ENCODE peak calls at places on chromosomes 7 and 10, in six cellular contexts. S is OCI-LY7; C is lung; U is CD8-positive, alpha-beta T cell; H is fibroblast of lung; L is GM23248. F is an unnamed sample. For H3K9me3, H3K4me1 and H3K36me3, the result is how much of the 10 kb centered on the place peaks cover.

GRCh38 chr10:77289790-77290189 is 347.8 kb downstream of the KCNMA1 start:
- DNase-seq in S (no peak), L (no peak), U (no peak), H (no peak), C (no peak), F (no peak)

GRCh38 chr10:91022924-91023707 is 102.2 kb upstream of the ANKRD1 start:
- DNase-seq in L (no peak), U (no peak), H (peak), C (no peak), S (no peak), F (no peak)

GRCh38 chr7:77425151-77426051 is 9.3 kb upstream of the GSAP start:
- DNase-seq in U (no peak), C (no peak), H (peak), L (peak), S (no peak), F (no peak)

GRCh38 chr7:33597181-33597580 is 308.2 kb upstream of the BMPER start:
- DNase-seq in H (no peak), U (no peak), C (no peak), S (no peak), L (no peak), F (no peak)

GRCh38 chr10:79161557-79161956 is 92.8 kb downstream of the ZMIZ1 start:
- DNase-seq in U (no peak), S (no peak), C (no peak), L (peak), H (no peak), F (no peak)

GRCh38 chr7:99143853-99144672 is at the start of gene SMURF1:
- DNase-seq in L (peak), S (peak), C (peak), H (peak), U (peak), F (peak)

GRCh38 chr7:4267326-4268039 is 414.6 kb upstream of the FOXK1 start:
- DNase-seq in U (no peak), H (no peak), L (no peak), C (no peak), S (no peak), F (no peak)

GRCh38 chr10:16009736-16010259 is 149.5 kb upstream of the MINDY3 start:
- DNase-seq in C (no peak), U (no peak), L (no peak), S (no peak), H (no peak), F (no peak)

GRCh38 chr10:547591-548081 is 141.8 kb downstream of the DIP2C start:
- DNase-seq in S (no peak), U (no peak), L (no peak), H (no peak), C (no peak), F (no peak)

GRCh38 chr10:64396105-64396504 is 874.9 kb downstream of the REEP3 start:
- DNase-seq in U (no peak), C (no peak), S (no peak), H (peak), L (peak), F (no peak)

GRCh38 chr7:127741764-127742375 is 89.9 kb downstream of the SND1 start:
- DNase-seq in H (no peak), U (no peak), S (no peak), C (no peak), L (no peak), F (no peak)

GRCh38 chr7:36794689-36795088 is 70.4 kb upstream of the AOAH start:
- DNase-seq in C (no peak), S (no peak), H (no peak), U (no peak), L (no peak), F (no peak)

GRCh38 chr10:77043364-77043763 is 594.2 kb downstream of the KCNMA1 start:
- DNase-seq in H (no peak), U (no peak), L (peak), S (no peak), C (no peak), F (no peak)

GRCh38 chr10:37747081-37747480 is 110.3 kb downstream of the ZNF248 start:
- DNase-seq in U (no peak), S (no peak), L (no peak), H (no peak), C (no peak), F (no peak)

GRCh38 chr10:37748170-37748569 is 109.2 kb downstream of the ZNF248 start:
- DNase-seq in U (no peak), L (no peak), C (no peak), H (no peak), S (no peak), F (no peak)

GRCh38 chr10:37758074-37758473 is 99.3 kb downstream of the ZNF248 start:
- DNase-seq in U (no peak), L (no peak), C (no peak), H (no peak), S (no peak), F (no peak)

GRCh38 chr10:37754538-37755323 is 102.7 kb downstream of the ZNF248 start:
- DNase-seq in L (peak), C (no peak), H (no peak), U (no peak), S (peak), F (peak)

GRCh38 chr10:37752309-37752875 is 105.0 kb downstream of the ZNF248 start:
- DNase-seq in U (no peak), C (no peak), L (no peak), H (no peak), S (peak), F (no peak)
- H3K9me3 ChIP-seq in U (under half), C (under half), L (under half), H (under half), S (under half), F (under half)

GRCh38 chr10:29731760-29732159 is 97.0 kb upstream of the SVIL start:
- DNase-seq in U (no peak), S (no peak), H (peak), C (no peak), L (no peak), F (no peak)

GRCh38 chr10:29733323-29733722 is 98.6 kb upstream of the SVIL start:
- DNase-seq in L (no peak), U (no peak), C (no peak), S (no peak), H (no peak), F (no peak)

GRCh38 chr10:29730461-29730860 is 95.7 kb upstream of the SVIL start:
- DNase-seq in C (no peak), H (no peak), L (no peak), U (no peak), S (no peak), F (no peak)

GRCh38 chr10:29732918-29733317 is 98.1 kb upstream of the SVIL start:
- DNase-seq in L (no peak), H (no peak), U (no peak), C (no peak), S (no peak), F (no peak)

GRCh38 chr10:29730969-29731368 is 96.2 kb upstream of the SVIL start:
- DNase-seq in L (no peak), S (no peak), C (no peak), U (no peak), H (no peak), F (no peak)
- H3K4me1 ChIP-seq in L (under half), S (under half), C (under half), U (under half), H (under half), F (under half)

GRCh38 chr10:124131176-124131575 is 37.8 kb upstream of the CHST15 start:
- DNase-seq in L (no peak), H (no peak), U (no peak), C (no peak), S (no peak), F (no peak)

GRCh38 chr10:124132306-124132705 is 38.9 kb upstream of the CHST15 start:
- DNase-seq in S (no peak), H (no peak), L (no peak), U (no peak), C (no peak), F (no peak)

GRCh38 chr10:124130198-124130597 is 36.8 kb upstream of the CHST15 start:
- DNase-seq in C (no peak), S (no peak), H (no peak), L (no peak), U (no peak), F (no peak)

GRCh38 chr10:124138195-124138882 is 44.9 kb upstream of the CHST15 start:
- DNase-seq in S (no peak), U (no peak), L (peak), C (no peak), H (peak), F (no peak)

GRCh38 chr10:124134251-124134650 is 40.9 kb upstream of the CHST15 start:
- DNase-seq in U (no peak), C (no peak), L (no peak), S (no peak), H (no peak), F (no peak)
- H3K36me3 ChIP-seq in U (under half), C (under half), L (under half), S (under half), H (under half), F (under half)

DNA sequence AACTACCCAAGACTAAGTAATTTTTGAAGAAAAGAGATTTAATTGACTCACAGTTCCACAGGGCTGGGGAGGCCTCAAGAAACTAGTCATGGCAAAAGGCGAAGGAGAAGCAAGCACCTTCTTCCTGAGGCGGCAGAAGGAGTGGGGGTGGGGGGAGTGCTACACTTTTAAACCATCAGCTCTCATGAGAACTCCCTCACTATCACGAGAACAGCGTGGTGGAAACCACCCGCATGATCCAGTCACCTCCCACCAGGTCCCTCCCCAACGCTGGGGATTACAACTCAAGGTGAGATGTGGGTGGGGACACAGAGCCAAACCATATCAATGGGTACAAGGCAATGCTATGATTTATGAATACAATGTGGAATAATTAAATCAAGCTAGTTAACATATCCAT is 241.9 kb downstream of the PTPRN2 start:
- DNase-seq in H (no peak), L (no peak), C (no peak), S (no peak), U (no peak), F (no peak)
- H3K9me3 ChIP-seq in H (under half), L (under half), C (under half), S (under half), U (under half), F (under half)

GRCh38 chr10:61903184-61903990 is 1.9 kb downstream of the ARID5B start:
- DNase-seq in C (peak), H (peak), S (peak), L (peak), U (peak), F (peak)

GRCh38 chr10:61902448-61903183 is 1.1 kb downstream of the ARID5B start:
- DNase-seq in U (peak), H (peak), C (peak), S (peak), L (peak), F (peak)

GRCh38 chr10:61899997-61900828 is 1.3 kb upstream of the ARID5B start:
- DNase-seq in C (peak), S (peak), H (peak), L (peak), U (peak), F (peak)

GRCh38 chr10:61900829-61901783 is at the start of gene ARID5B:
- DNase-seq in U (peak), S (peak), L (peak), C (peak), H (peak), F (peak)

DNA sequence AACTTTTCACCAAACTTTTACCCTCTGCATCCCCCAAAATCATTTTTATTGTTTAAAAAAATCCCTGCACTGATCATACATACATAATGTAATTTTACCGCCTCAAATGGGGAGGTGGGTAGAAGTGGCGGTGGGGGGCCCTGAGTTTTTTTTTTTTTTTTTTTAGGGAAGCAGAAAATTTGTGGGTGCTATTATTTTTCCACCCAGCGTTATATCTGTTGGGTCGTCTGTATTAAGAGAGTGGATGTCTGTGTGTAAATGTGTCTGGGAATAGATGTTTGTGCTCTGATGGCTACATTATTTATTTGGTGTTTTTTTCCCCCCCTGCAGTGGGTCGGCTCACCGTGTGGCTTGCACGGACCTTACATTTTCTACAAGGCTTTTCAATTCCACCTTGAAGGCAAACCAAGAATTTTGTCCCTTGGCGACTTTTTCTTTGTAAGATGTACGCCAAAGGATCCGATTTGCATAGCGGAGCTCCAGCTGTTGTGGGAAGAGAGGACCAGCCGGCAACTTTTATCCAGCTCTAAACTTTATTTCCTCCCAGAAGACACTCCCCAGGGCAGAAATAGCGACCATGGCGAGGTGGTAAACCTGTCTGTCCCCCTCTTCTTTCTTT is 439 bp downstream of the ARID5B start:
- DNase-seq in S (peak), U (peak), H (no peak), C (no peak), L (peak), F (peak)
- H3K4me1 ChIP-seq in S (half or more), U (under half), H (under half), C (under half), L (under half), F (under half)

GRCh38 chr7:90403174-90404113 is at the start of gene CLDN12:
- DNase-seq in H (peak), L (peak), U (peak), S (peak), C (peak), F (peak)
- H3K36me3 ChIP-seq in H (under half), L (under half), U (under half), S (under half), C (under half), F (under half)

GRCh38 chr10:32771217-32771616 is 186.8 kb downstream of the ITGB1 start:
- DNase-seq in H (peak), U (no peak), L (peak), C (no peak), S (no peak), F (no peak)
- H3K9me3 ChIP-seq in H (under half), U (under half), L (under half), C (under half), S (under half), F (under half)

DNA sequence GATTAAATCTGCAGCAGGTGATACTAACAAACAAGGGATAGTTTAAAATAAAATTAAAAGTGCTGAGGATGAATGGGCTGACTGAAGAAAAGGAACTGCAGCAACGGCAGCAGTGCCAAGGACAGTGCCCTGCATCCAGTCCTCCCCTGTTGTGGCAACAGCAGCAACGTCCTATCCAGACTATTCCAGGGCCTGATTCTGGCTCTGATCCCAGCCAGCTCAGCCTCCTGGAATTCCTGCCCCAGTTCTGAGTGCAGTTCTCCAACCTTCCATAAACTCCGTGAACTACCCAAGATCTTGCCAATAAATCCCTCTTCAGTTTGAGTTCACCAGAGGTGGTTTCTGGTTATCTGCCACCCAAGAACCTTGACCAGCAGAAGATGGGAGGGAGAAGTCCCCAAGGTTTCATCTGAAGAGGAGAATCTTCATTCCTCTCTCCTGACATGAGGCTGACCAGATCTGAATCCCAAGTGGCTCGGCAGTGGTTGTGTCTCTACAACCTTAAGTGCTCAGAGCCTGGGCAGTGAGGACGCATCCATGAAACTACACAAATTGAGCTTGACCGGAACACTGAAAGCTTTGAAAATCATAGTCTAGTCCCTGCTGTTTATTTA is 115.8 kb downstream of the SORBS1 start:
- DNase-seq in S (no peak), U (no peak), L (peak), H (peak), C (peak), F (peak)
- H3K4me1 ChIP-seq in S (under half), U (under half), L (under half), H (under half), C (under half), F (under half)

F was measured in small intestine.